ENCODE peak calls at places on chromosomes 7 and 10, in nine cellular contexts. W, V, F, S, Q, M, U, I and G are unnamed samples.

GRCh38 chr10:80279146-80279545 is 10.3 kb downstream of the MAT1A start:
- DNase-seq in Q (no peak), W (no peak), V (no peak), S (no peak), F (no peak), U (no peak), I (no peak), M (no peak), G (no peak)

GRCh38 chr10:34816067-34817002 is 1.2 kb upstream of the PARD3 start:
- DNase-seq in W (no peak), U (no peak), S (peak; percentile 12), F (peak; percentile 53), M (peak; percentile 44), I (no peak), V (no peak), Q (no peak), G (no peak)

GRCh38 chr7:129675521-129675920 is 64.0 kb downstream of the NRF1 start:
- DNase-seq in U (no peak), S (no peak), Q (no peak), I (no peak), M (no peak), F (no peak), V (no peak), W (no peak), G (no peak)

GRCh38 chr10:2341298-2341697 is 604.0 kb upstream of the ADARB2 start:
- DNase-seq in S (peak; percentile 1), I (no peak), W (no peak), U (no peak), F (peak; percentile 43), M (no peak), Q (no peak), V (no peak), G (no peak)

GRCh38 chr7:38318241-38318640 is 44.8 kb upstream of the TARP start:
- DNase-seq in V (no peak), F (no peak), W (no peak), M (peak; percentile 17), I (no peak), S (no peak), Q (no peak), U (no peak), G (no peak)

GRCh38 chr10:122344741-122345258 is 29.7 kb upstream of the PLEKHA1 start:
- DNase-seq in U (no peak), S (no peak), M (peak; percentile 11), V (no peak), W (no peak), I (no peak), F (peak; percentile 39), Q (no peak), G (no peak)

GRCh38 chr7:110590415-110590814 is 500.5 kb upstream of the LRRN3 start:
- DNase-seq in F (no peak), S (no peak), M (no peak), W (no peak), I (no peak), V (no peak), Q (peak; percentile 41), U (no peak), G (no peak)

GRCh38 chr10:95626468-95626867 is 30.0 kb downstream of the ALDH18A1 start:
- DNase-seq in V (no peak), Q (no peak), I (no peak), W (no peak), S (no peak), F (no peak), U (no peak), M (no peak), G (no peak)

GRCh38 chr7:119522263-119522662 is 750.7 kb upstream of the KCND2 start:
- DNase-seq in Q (no peak), M (no peak), U (no peak), F (no peak), I (no peak), S (no peak), V (no peak), W (no peak), G (no peak)